ENCODE peak calls at places on chromosomes 2 and 18, in seven cellular contexts. U is mucosa of descending colon, E is upper lobe of right lung, L is AG04450, V is heart right ventricle, Y is GM06990, C is dorsolateral prefrontal cortex. M is an unnamed sample.

GRCh38 chr2:236872971-236873370 is 212.7 kb upstream of the COPS8 start:
- DNase-seq in V (no peak), C (no peak), Y (no peak), L (no peak), E (no peak), U (no peak), M (no peak)

GRCh38 chr2:74554821-74555531 is 456 bp downstream of the DOK1 start:
- DNase-seq in E (peak; percentile 87), Y (peak; percentile 76), V (peak; percentile 53), L (no peak), U (peak; percentile 82), C (no peak), M (no peak)

GRCh38 chr18:41655074-41655473 is 300.0 kb upstream of the PIK3C3 start:
- DNase-seq in U (no peak), Y (no peak), C (no peak), V (no peak), E (no peak), L (no peak), M (no peak)

GRCh38 chr18:1270081-1270480 is 365.4 kb downstream of the ADCYAP1 start:
- DNase-seq in L (no peak), Y (no peak), C (no peak), V (no peak), U (no peak), E (no peak), M (no peak)

GRCh38 chr2:67215214-67215613 is 181.9 kb upstream of the ETAA1 start:
- DNase-seq in Y (no peak), C (no peak), U (peak; percentile 43), V (peak; percentile 19), E (peak; percentile 77), L (peak; percentile 77), M (peak; percentile 75)

GRCh38 chr2:127053731-127054603 is 53.0 kb downstream of the BIN1 start:
- DNase-seq in Y (no peak), V (peak; percentile 13), L (no peak), E (peak; percentile 64), C (peak; percentile 41), U (peak; percentile 72), M (peak; percentile 19)

GRCh38 chr2:25322313-25322712 is 19.4 kb downstream of the DNMT3A start:
- DNase-seq in C (peak; percentile 41), U (no peak), V (no peak), L (no peak), E (no peak), Y (no peak), M (no peak)

GRCh38 chr2:120681181-120681580 is 54.5 kb upstream of the GLI2 start:
- DNase-seq in U (no peak), L (no peak), Y (no peak), E (no peak), V (no peak), C (no peak), M (no peak)

GRCh38 chr2:171436307-171436706 is 2.3 kb downstream of the DCAF17 start:
- DNase-seq in C (no peak), U (no peak), Y (no peak), E (no peak), L (peak; percentile 44), V (no peak), M (no peak)

GRCh38 chr2:21836766-21837543 is 713.2 kb downstream of the TDRD15 start:
- DNase-seq in L (peak; percentile 66), C (no peak), V (no peak), U (no peak), Y (no peak), E (no peak), M (no peak)

GRCh38 chr2:128406629-128407252 is 88.1 kb upstream of the HS6ST1 start:
- DNase-seq in V (no peak), C (no peak), E (no peak), L (no peak), Y (no peak), U (no peak), M (no peak)

GRCh38 chr18:21742323-21742687 is 1.7 kb downstream of the MIB1 start:
- DNase-seq in U (no peak), C (no peak), V (no peak), L (no peak), E (no peak), Y (no peak), M (no peak)

GRCh38 chr18:21740474-21740723 is 193 bp upstream of the MIB1 start:
- DNase-seq in U (peak; percentile 99), E (peak; percentile 99), C (peak; percentile 99), Y (no peak), L (no peak), V (no peak), M (peak; percentile 95)

GRCh38 chr18:21740724-21741510 is at the start of gene MIB1:
- DNase-seq in C (no peak), Y (peak; percentile 94), E (no peak), V (peak; percentile 99), U (no peak), L (peak; percentile 90), M (peak; percentile 63)

GRCh38 chr18:21743166-21743831 is 2.7 kb downstream of the MIB1 start:
- DNase-seq in U (no peak), E (no peak), L (no peak), Y (no peak), V (no peak), C (no peak), M (no peak)

GRCh38 chr18:21741511-21742322 is 1.1 kb downstream of the MIB1 start:
- DNase-seq in E (peak; percentile 78), C (no peak), Y (peak; percentile 35), U (peak; percentile 75), V (peak; percentile 30), L (no peak), M (peak; percentile 43)
- TF ChIP-seq CTCF in E (no peak), C (no peak), Y (no peak), U (no peak), V (no peak), L (no peak), M (no peak)

GRCh38 chr18:57427429-57428181 is 7.6 kb upstream of the ONECUT2 start:
- DNase-seq in E (no peak), V (no peak), C (no peak), U (peak; percentile 45), Y (no peak), L (no peak), M (no peak)
- H3K4me3 ChIP-seq in E (peak overlapping the region; percentile 15), V (peak overlapping the region; percentile 30), C (peak overlapping the region; percentile 14), U (no peak overlapping the region), Y (no peak overlapping the region), L (no peak overlapping the region), M (no peak overlapping the region)

GRCh38 chr18:7567487-7568425 is 640 bp downstream of the PTPRM start:
- DNase-seq in E (peak; percentile 79), Y (peak; percentile 6), U (peak; percentile 58), V (peak; percentile 55), L (no peak), C (peak; percentile 55), M (peak; percentile 10)

GRCh38 chr18:7566244-7566586 is 901 bp upstream of the PTPRM start:
- DNase-seq in V (no peak), C (no peak), Y (no peak), E (no peak), U (no peak), L (no peak), M (no peak)

GRCh38 chr18:7565677-7566076 is 1.4 kb upstream of the PTPRM start:
- DNase-seq in L (no peak), U (no peak), C (no peak), V (no peak), E (no peak), Y (no peak), M (no peak)

GRCh38 chr18:7568426-7568825 is 1.3 kb downstream of the PTPRM start:
- DNase-seq in V (peak; percentile 56), L (no peak), E (peak; percentile 80), U (peak; percentile 52), Y (peak; percentile 3), C (peak; percentile 58), M (no peak)

GRCh38 chr18:7566587-7567486 is at the start of gene PTPRM:
- DNase-seq in Y (peak; percentile 39), L (no peak), U (peak; percentile 69), V (peak; percentile 93), C (peak; percentile 85), E (peak; percentile 94), M (peak; percentile 43)
- TF ChIP-seq CTCF in Y (no peak), L (peak; percentile 29), U (peak; percentile 55), V (peak; percentile 75), C (no peak), E (no peak), M (no peak)

GRCh38 chr2:42369551-42370229 is 8.7 kb upstream of the COX7A2L start:
- DNase-seq in C (no peak), L (no peak), V (no peak), E (no peak), U (no peak), Y (no peak), M (peak; percentile 38)
- H3K4me3 ChIP-seq in C (no peak overlapping the region), L (no peak overlapping the region), V (no peak overlapping the region), E (no peak overlapping the region), U (no peak overlapping the region), Y (no peak overlapping the region), M (no peak overlapping the region)

DNA sequence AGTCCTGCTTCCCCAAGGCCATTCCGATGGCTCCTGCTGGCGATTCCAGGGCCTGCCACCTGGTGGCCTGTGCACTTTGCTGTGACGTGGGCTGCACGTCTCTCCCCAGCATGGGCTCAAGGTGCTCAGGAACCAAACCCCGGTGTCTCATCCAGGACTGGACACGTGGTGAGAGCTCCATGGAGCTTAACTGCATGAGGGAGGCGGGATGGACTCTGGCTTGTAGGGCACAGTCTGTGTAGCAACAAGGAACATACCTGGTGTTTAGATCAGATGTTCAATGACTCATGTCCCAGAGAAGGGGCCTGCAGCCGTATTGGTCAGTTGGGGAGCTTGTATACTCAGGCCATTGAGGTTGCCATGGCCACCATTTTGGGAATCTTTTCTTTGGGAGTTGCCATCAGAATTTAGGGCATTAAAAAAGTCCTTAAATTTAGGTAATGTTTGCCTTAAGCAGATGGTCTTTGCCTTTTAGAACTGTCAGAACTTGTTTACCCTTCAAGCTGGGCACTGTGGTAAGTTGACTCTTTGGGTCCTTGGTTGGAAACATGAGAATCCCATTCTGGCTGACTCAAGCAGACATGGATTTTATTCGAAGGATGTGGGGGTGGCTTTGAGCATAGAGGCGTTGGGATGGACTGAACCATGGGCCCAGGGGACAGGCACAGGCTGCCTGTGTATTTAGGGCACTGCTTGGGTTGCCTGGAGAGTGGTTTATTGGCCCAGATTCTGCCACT is 21.0 kb downstream of the AGAP1 start:
- DNase-seq in E (no peak), C (no peak), L (no peak), Y (no peak), U (peak; percentile 87), V (no peak), M (no peak)
- TF ChIP-seq CTCF in E (peak; percentile 6), C (no peak), L (no peak), Y (peak; percentile 8), U (peak; percentile 43), V (no peak), M (peak; percentile 20)

GRCh38 chr2:30443081-30443480 is 4.0 kb upstream of the LCLAT1 start:
- DNase-seq in Y (no peak), C (no peak), E (no peak), U (no peak), L (no peak), V (no peak), M (no peak)
- H3K4me3 ChIP-seq in Y (no peak overlapping the region), C (no peak overlapping the region), E (no peak overlapping the region), U (no peak overlapping the region), L (no peak overlapping the region), V (no peak overlapping the region), M (no peak overlapping the region)

M was measured in BE2C.